ENCODE peak calls at places on chromosomes 13 and 19, in four cellular contexts. One of them, this sample, is unnamed.

GRCh38 chr13:95553614-95554385 is 1.3 kb downstream of the CLDN10 start:
- DNase-seq in left ventricle myocardium inferior: no peak
- DNase-seq in HCT116: no peak
- DNase-seq in adrenal gland: no peak
- DNase-seq in this sample: no peak

GRCh38 chr19:58513213-58513693 is 1.5 kb upstream of the SLC27A5 start:
- DNase-seq in HCT116: no peak
- DNase-seq in adrenal gland: peak; percentile 47
- DNase-seq in left ventricle myocardium inferior: no peak
- DNase-seq in this sample: no peak

GRCh38 chr19:362683-363082 is 18.1 kb upstream of the MIER2 start:
- DNase-seq in adrenal gland: peak; percentile 6
- DNase-seq in HCT116: no peak
- DNase-seq in left ventricle myocardium inferior: no peak
- DNase-seq in this sample: no peak

GRCh38 chr13:66972659-66973058 is 257.5 kb downstream of the PCDH9 start:
- DNase-seq in left ventricle myocardium inferior: no peak
- DNase-seq in adrenal gland: no peak
- DNase-seq in HCT116: no peak
- DNase-seq in this sample: no peak

GRCh38 chr13:112143046-112143752 is 76.2 kb downstream of the SOX1 start:
- DNase-seq in left ventricle myocardium inferior: no peak
- DNase-seq in HCT116: no peak
- DNase-seq in adrenal gland: no peak
- DNase-seq in this sample: no peak

GRCh38 chr13:110520431-110521295 is 40.9 kb downstream of the RAB20 start:
- DNase-seq in adrenal gland: peak; percentile 92
- DNase-seq in left ventricle myocardium inferior: peak; percentile 73
- DNase-seq in HCT116: no peak
- DNase-seq in this sample: peak; percentile 83

GRCh38 chr13:53422415-53422814 is 393.8 kb downstream of the OLFM4 start:
- DNase-seq in adrenal gland: no peak
- DNase-seq in HCT116: no peak
- DNase-seq in left ventricle myocardium inferior: no peak
- DNase-seq in this sample: no peak

GRCh38 chr13:53411443-53411842 is 382.8 kb downstream of the OLFM4 start:
- DNase-seq in HCT116: no peak
- DNase-seq in left ventricle myocardium inferior: no peak
- DNase-seq in adrenal gland: no peak
- DNase-seq in this sample: no peak

GRCh38 chr19:7637374-7638256 is 705 bp downstream of the STXBP2 start:
- DNase-seq in left ventricle myocardium inferior: peak; percentile 51
- DNase-seq in HCT116: no peak
- DNase-seq in adrenal gland: no peak
- DNase-seq in this sample: no peak

GRCh38 chr19:17076539-17076919 is 952 bp downstream of the MYO9B start:
- DNase-seq in left ventricle myocardium inferior: no peak
- DNase-seq in HCT116: no peak
- DNase-seq in adrenal gland: no peak
- DNase-seq in this sample: peak; percentile 43

GRCh38 chr13:35499131-35500051 is 22.9 kb upstream of the MAB21L1 start:
- DNase-seq in adrenal gland: no peak
- DNase-seq in HCT116: no peak
- DNase-seq in left ventricle myocardium inferior: no peak
- DNase-seq in this sample: no peak

GRCh38 chr13:96020155-96020575 is 33.0 kb downstream of the UGGT2 start:
- DNase-seq in HCT116: peak; percentile 56
- DNase-seq in adrenal gland: peak; percentile 50
- DNase-seq in left ventricle myocardium inferior: no peak
- DNase-seq in this sample: no peak

GRCh38 chr19:46571495-46571894 is 29.6 kb upstream of the CALM3 start:
- DNase-seq in HCT116: peak; percentile 46
- DNase-seq in adrenal gland: no peak
- DNase-seq in left ventricle myocardium inferior: no peak
- DNase-seq in this sample: no peak

GRCh38 chr13:42836930-42837329 is 55.5 kb downstream of the FAM216B start:
- DNase-seq in left ventricle myocardium inferior: no peak
- DNase-seq in HCT116: peak; percentile 4
- DNase-seq in adrenal gland: peak; percentile 18
- DNase-seq in this sample: no peak

DNA sequence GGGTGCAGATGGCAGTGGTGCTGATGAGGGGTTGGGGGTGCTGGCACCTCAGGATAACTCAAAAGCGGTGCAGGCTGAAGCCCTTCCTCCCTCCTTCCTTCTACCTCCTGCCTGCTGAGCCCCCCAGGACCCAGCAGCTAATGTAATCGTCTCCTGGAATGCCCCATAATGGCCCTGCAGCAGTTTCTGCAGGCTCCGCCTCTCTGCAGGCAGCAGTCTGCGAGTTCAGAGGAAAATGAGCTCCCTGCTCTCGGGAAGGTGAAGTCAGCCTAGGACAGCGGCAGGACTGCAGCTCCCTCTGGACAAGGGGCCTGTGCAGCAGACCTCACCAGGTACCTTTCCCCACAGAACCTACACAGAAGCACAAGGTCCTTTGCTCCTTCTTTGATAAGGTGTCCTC is 130.9 kb downstream of the ZDHHC20 start:
- DNase-seq in adrenal gland: no peak
- DNase-seq in HCT116: no peak
- DNase-seq in left ventricle myocardium inferior: no peak
- DNase-seq in this sample: no peak
- H3K27ac ChIP-seq in adrenal gland: no peak overlapping the region
- H3K27ac ChIP-seq in HCT116: no peak overlapping the region
- H3K27ac ChIP-seq in left ventricle myocardium inferior: no peak overlapping the region
- H3K27ac ChIP-seq in this sample: no peak overlapping the region

GRCh38 chr13:48892311-48892710 is 83.4 kb upstream of the FNDC3A start:
- DNase-seq in left ventricle myocardium inferior: no peak
- DNase-seq in adrenal gland: no peak
- DNase-seq in HCT116: peak; percentile 59
- DNase-seq in this sample: no peak
- H3K27ac ChIP-seq in left ventricle myocardium inferior: no peak overlapping the region
- H3K27ac ChIP-seq in adrenal gland: peak overlapping the region; percentile 75
- H3K27ac ChIP-seq in HCT116: peak overlapping the region; percentile 23
- H3K27ac ChIP-seq in this sample: no peak overlapping the region

GRCh38 chr13:21043898-21044297 is 17.5 kb downstream of the LATS2 start:
- DNase-seq in left ventricle myocardium inferior: no peak
- DNase-seq in adrenal gland: no peak
- DNase-seq in HCT116: no peak
- DNase-seq in this sample: no peak
- H3K27ac ChIP-seq in left ventricle myocardium inferior: peak overlapping the region; percentile 75
- H3K27ac ChIP-seq in adrenal gland: peak overlapping the region; percentile 18
- H3K27ac ChIP-seq in HCT116: no peak overlapping the region
- H3K27ac ChIP-seq in this sample: peak overlapping the region; percentile 4

GRCh38 chr19:48967346-48968178 is 2.5 kb downstream of the FTL start:
- DNase-seq in HCT116: no peak
- DNase-seq in left ventricle myocardium inferior: peak; percentile 36
- DNase-seq in adrenal gland: no peak
- DNase-seq in this sample: no peak
- H3K27ac ChIP-seq in HCT116: peak overlapping the region; percentile 75
- H3K27ac ChIP-seq in left ventricle myocardium inferior: peak overlapping the region; percentile 94
- H3K27ac ChIP-seq in adrenal gland: peak overlapping the region; percentile 93
- H3K27ac ChIP-seq in this sample: peak overlapping the region; percentile 90